ENCODE peak calls at places on chromosomes 5 and 9, in nine cellular contexts. P is lung; E is CD4-positive, alpha-beta T cell; N is BE2C; H is CD14-positive monocyte; Y is cardiac fibroblast; C is Peyer's patch; V is left lung; O is fibroblast of the aortic adventitia. J is an unnamed sample.

GRCh38 chr5:67149057-67149634 is 47.5 kb downstream of the CD180 start:
- DNase-seq in P (no peak), E (no peak), N (no peak), H (no peak), Y (no peak), C (no peak), V (no peak), O (peak), J (no peak)

GRCh38 chr5:116771466-116772151 is 197.0 kb upstream of the SEMA6A start:
- DNase-seq in P (no peak), E (no peak), N (no peak), H (no peak), Y (peak), C (no peak), V (no peak), O (no peak), J (no peak)

GRCh38 chr5:95840969-95841368 is 18.4 kb upstream of the GLRX start:
- DNase-seq in P (no peak), E (no peak), N (no peak), H (no peak), Y (no peak), C (no peak), V (no peak), O (no peak), J (no peak)

GRCh38 chr9:69122086-69122390 is 52.0 kb upstream of the TJP2 start:
- DNase-seq in P (peak), E (peak), N (peak), H (no peak), Y (peak), C (peak), V (peak), O (peak), J (peak)

GRCh38 chr5:13866792-13867191 is 77.7 kb downstream of the DNAH5 start:
- DNase-seq in P (no peak), E (no peak), N (no peak), H (no peak), Y (peak), C (no peak), V (no peak), O (peak), J (no peak)

GRCh38 chr5:22504411-22504810 is 348.7 kb downstream of the CDH12 start:
- DNase-seq in P (no peak), E (no peak), N (no peak), H (no peak), Y (no peak), C (no peak), V (no peak), O (no peak), J (no peak)

GRCh38 chr5:154520861-154521453 is 42.9 kb upstream of the HAND1 start:
- DNase-seq in P (peak), E (no peak), N (peak), H (no peak), Y (no peak), C (no peak), V (no peak), O (no peak), J (no peak)

GRCh38 chr5:61659221-61659696 is 327.2 kb downstream of the ZSWIM6 start:
- DNase-seq in P (peak), E (no peak), N (no peak), H (no peak), Y (no peak), C (no peak), V (no peak), O (no peak), J (no peak)

GRCh38 chr9:93686127-93686879 is 109.9 kb downstream of the PHF2 start:
- DNase-seq in P (peak), E (peak), N (no peak), H (no peak), Y (no peak), C (no peak), V (no peak), O (no peak), J (no peak)

GRCh38 chr5:1247811-1248210 is 22.6 kb downstream of the SLC6A18 start:
- DNase-seq in P (no peak), E (no peak), N (no peak), H (no peak), Y (no peak), C (no peak), V (no peak), O (no peak), J (no peak)

GRCh38 chr5:25056846-25057245 is 412.1 kb upstream of the CDH10 start:
- DNase-seq in P (no peak), E (no peak), N (peak), H (no peak), Y (no peak), C (no peak), V (no peak), O (no peak), J (no peak)

GRCh38 chr9:137488330-137488653 is 29.2 kb upstream of the NSMF start:
- DNase-seq in P (no peak), E (no peak), N (peak), H (no peak), Y (no peak), C (no peak), V (peak), O (no peak), J (no peak)

GRCh38 chr9:99253772-99254431 is 31.8 kb downstream of the SEC61B start:
- DNase-seq in P (no peak), E (no peak), N (no peak), H (no peak), Y (no peak), C (peak), V (no peak), O (no peak), J (peak)

GRCh38 chr9:114285166-114285867 is 37.6 kb upstream of the ORM1 start:
- DNase-seq in P (no peak), E (no peak), N (peak), H (peak), Y (peak), C (no peak), V (peak), O (peak), J (no peak)

GRCh38 chr5:56123531-56124243 is 109.4 kb downstream of the ANKRD55 start:
- DNase-seq in P (peak), E (no peak), N (peak), H (no peak), Y (peak), C (no peak), V (no peak), O (peak), J (no peak)

GRCh38 chr5:149015126-149015525 is 47.7 kb downstream of the SH3TC2 start:
- DNase-seq in P (no peak), E (no peak), N (peak), H (no peak), Y (no peak), C (no peak), V (no peak), O (no peak), J (no peak)

GRCh38 chr9:19748278-19749126 is 40.3 kb downstream of the SLC24A2 start:
- DNase-seq in P (no peak), E (no peak), N (no peak), H (no peak), Y (peak), C (no peak), V (no peak), O (peak), J (no peak)

GRCh38 chr5:180332051-180332517 is 21.1 kb downstream of the GFPT2 start:
- DNase-seq in P (no peak), E (no peak), N (no peak), H (no peak), Y (peak), C (no peak), V (no peak), O (peak), J (no peak)

GRCh38 chr5:24547127-24547526 is 97.7 kb downstream of the CDH10 start:
- DNase-seq in P (no peak), E (no peak), N (peak), H (no peak), Y (no peak), C (no peak), V (no peak), O (no peak), J (no peak)

GRCh38 chr5:108730617-108731340 is 16.9 kb upstream of the FER start:
- DNase-seq in P (no peak), E (no peak), N (no peak), H (peak), Y (no peak), C (no peak), V (no peak), O (no peak), J (no peak)

DNA sequence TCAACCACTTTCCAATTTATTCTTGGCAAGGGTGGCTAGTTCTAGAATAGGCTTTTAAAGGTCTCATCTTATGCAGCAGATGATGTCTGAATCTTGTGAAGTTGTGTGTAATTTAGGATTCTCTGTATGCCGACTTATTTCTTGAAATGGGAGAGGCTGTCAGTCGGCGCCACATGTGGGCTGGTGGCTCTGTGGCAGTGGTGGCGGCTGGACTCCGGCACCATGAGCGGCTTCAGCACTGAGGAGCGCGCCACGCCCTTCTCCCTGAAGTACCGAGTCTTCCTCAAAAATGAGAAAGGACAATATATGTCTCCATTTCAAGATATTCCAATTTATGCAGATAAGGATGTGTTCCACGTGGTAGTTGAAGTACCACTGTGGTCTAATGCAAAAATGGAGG is 8.3 kb upstream of the ATP6V0E1 start:
- DNase-seq in P (no peak), E (no peak), N (no peak), H (no peak), Y (no peak), C (no peak), V (no peak), O (no peak), J (no peak)
- TF ChIP-seq CTCF in P (no peak), E (no peak), N (no peak), H (no peak), Y (no peak), C (no peak), V (no peak), O (no peak), J (no peak)

GRCh38 chr5:54986269-54986654 is 869 bp upstream of the ESM1 start:
- DNase-seq in P (no peak), E (no peak), N (no peak), H (no peak), Y (no peak), C (no peak), V (no peak), O (peak), J (no peak)

GRCh38 chr5:54988218-54988617 is 2.8 kb upstream of the ESM1 start:
- DNase-seq in P (no peak), E (no peak), N (no peak), H (no peak), Y (no peak), C (no peak), V (no peak), O (no peak), J (no peak)

GRCh38 chr5:54981928-54982327 is 3.5 kb downstream of the ESM1 start:
- DNase-seq in P (no peak), E (no peak), N (no peak), H (no peak), Y (no peak), C (no peak), V (no peak), O (no peak), J (no peak)

GRCh38 chr5:54988817-54989216 is 3.4 kb upstream of the ESM1 start:
- DNase-seq in P (no peak), E (no peak), N (no peak), H (no peak), Y (no peak), C (no peak), V (no peak), O (no peak), J (no peak)

DNA sequence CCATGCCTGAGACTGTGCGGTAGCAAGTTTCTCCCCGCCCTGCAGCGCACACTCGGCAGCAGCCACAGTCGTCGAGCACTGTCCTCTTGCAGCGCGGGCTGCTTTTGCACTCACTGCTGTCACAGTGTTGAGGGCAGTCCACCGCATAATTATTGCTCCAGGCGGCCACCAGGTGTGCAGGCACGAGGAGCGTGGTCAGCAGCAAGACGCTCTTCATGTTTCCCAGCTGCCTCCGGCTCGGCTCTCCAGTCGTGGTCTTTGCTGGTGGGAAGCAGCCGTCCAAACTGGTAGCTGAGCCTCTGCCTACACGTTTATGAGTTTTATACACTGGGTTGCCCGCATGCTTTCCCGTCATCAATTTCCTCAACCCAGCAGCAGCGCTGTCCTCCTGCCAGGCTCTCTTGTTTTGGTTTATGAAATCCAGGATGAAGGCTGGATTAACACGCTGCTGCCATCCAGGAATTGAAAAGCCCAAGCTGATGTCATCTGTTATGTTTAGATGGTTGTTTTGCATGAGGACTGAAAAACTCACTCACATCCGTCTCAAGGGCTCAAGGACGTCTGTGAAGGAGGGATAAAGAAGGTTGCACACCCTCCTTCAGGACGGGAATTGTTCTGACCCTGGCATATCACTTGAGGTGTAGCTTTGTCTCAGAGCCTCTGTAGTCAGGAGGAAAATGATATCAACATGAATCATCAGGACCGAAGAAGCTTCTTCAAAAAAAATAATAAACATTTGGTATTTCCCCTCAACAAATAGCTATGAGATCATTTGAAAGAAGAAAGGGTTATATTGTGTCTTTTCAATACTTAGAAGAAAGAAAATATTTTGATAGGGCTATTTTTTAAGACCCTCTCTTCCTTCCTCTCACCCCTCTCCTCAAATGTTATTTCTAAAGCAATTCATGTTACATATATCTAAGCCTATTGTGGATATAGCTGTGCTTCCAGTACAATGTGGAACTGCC is at the start of gene ESM1:
- DNase-seq in P (no peak), E (no peak), N (no peak), H (no peak), Y (peak), C (no peak), V (peak), O (peak), J (no peak)
- TF ChIP-seq CTCF in P (no peak), E (no peak), N (no peak), H (no peak), Y (no peak), C (no peak), V (no peak), O (no peak), J (no peak)

GRCh38 chr9:115808108-115808507 is 345.5 kb upstream of the PAPPA start:
- DNase-seq in P (peak), E (no peak), N (no peak), H (no peak), Y (peak), C (no peak), V (no peak), O (peak), J (no peak)
- TF ChIP-seq CTCF in P (no peak), E (no peak), N (no peak), H (no peak), Y (no peak), C (no peak), V (no peak), O (no peak), J (no peak)

GRCh38 chr9:2120926-2121689 is 106.0 kb downstream of the SMARCA2 start:
- DNase-seq in P (no peak), E (no peak), N (no peak), H (no peak), Y (peak), C (no peak), V (no peak), O (peak), J (no peak)
- TF ChIP-seq CTCF in P (no peak), E (no peak), N (no peak), H (no peak), Y (peak), C (no peak), V (no peak), O (peak), J (no peak)

GRCh38 chr9:15423328-15423985 is 781 bp downstream of the SNAPC3 start:
- DNase-seq in P (no peak), E (no peak), N (no peak), H (no peak), Y (peak), C (no peak), V (no peak), O (peak), J (no peak)
- TF ChIP-seq CTCF in P (no peak), E (no peak), N (no peak), H (no peak), Y (peak), C (no peak), V (no peak), O (peak), J (no peak)

J was measured in natural killer cell.